ENCODE peak calls at places on chromosomes 11 and 22, in four cellular contexts. F is endothelial cell of umbilical vein, N is choroid plexus epithelial cell, M is DND-41. Q is an unnamed sample.

GRCh38 chr11:129960216-129961214 is 42.1 kb downstream of the PRDM10 start:
- DNase-seq in F (peak; percentile 58), N (peak; percentile 91), M (no peak), Q (no peak)

GRCh38 chr11:22516136-22516535 is 109.5 kb downstream of the FANCF start:
- DNase-seq in F (no peak), N (no peak), M (no peak), Q (no peak)

GRCh38 chr22:25137577-25138525 is 61.8 kb upstream of the CRYBB3 start:
- DNase-seq in F (no peak), N (peak; percentile 36), M (no peak), Q (no peak)

GRCh38 chr11:9838229-9838628 is 174.4 kb downstream of the SWAP70 start:
- DNase-seq in F (no peak), N (peak; percentile 72), M (no peak), Q (no peak)

GRCh38 chr11:116454020-116454645 is 318.7 kb downstream of the BUD13 start:
- DNase-seq in F (peak; percentile 65), N (peak; percentile 28), M (peak; percentile 49), Q (no peak)

GRCh38 chr11:116517077-116517476 is 255.7 kb downstream of the BUD13 start:
- DNase-seq in F (no peak), N (no peak), M (no peak), Q (no peak)

GRCh38 chr22:32909561-32910348 is 108.2 kb downstream of the TIMP3 start:
- DNase-seq in F (no peak), N (no peak), M (no peak), Q (no peak)

GRCh38 chr22:17964647-17965046 is 59.7 kb downstream of the MICAL3 start:
- DNase-seq in F (no peak), N (no peak), M (no peak), Q (no peak)

GRCh38 chr22:45162531-45162930 is 1.2 kb upstream of the NUP50 start:
- DNase-seq in F (peak; percentile 1), N (no peak), M (no peak), Q (no peak)

GRCh38 chr22:33472462-33473344 is 414.5 kb upstream of the SYN3 start:
- DNase-seq in F (no peak), N (no peak), M (no peak), Q (no peak)

GRCh38 chr11:120686516-120686915 is 175.0 kb downstream of the GRIK4 start:
- DNase-seq in F (no peak), N (no peak), M (no peak), Q (no peak)

GRCh38 chr22:28952857-28953256 is 69.5 kb downstream of the ZNRF3 start:
- DNase-seq in F (no peak), N (peak; percentile 72), M (no peak), Q (no peak)

GRCh38 chr11:65491163-65491465 is 7.7 kb upstream of the MALAT1 start:
- DNase-seq in F (peak; percentile 49), N (no peak), M (no peak), Q (no peak)

GRCh38 chr11:125445731-125446130 is 50.3 kb downstream of the FEZ1 start:
- DNase-seq in F (no peak), N (no peak), M (no peak), Q (no peak)

GRCh38 chr11:123247498-123247799 is 52.4 kb upstream of the CLMP start:
- DNase-seq in F (no peak), N (no peak), M (no peak), Q (no peak)
- TF ChIP-seq CTCF in F (no peak), N (no peak), M (no peak), Q (peak; percentile 36)

GRCh38 chr11:36069576-36070214 is 125.8 kb downstream of the LDLRAD3 start:
- DNase-seq in F (no peak), N (peak; percentile 34), M (no peak), Q (no peak)
- TF ChIP-seq CTCF in F (no peak), N (peak; percentile 34), M (no peak), Q (no peak)

DNA sequence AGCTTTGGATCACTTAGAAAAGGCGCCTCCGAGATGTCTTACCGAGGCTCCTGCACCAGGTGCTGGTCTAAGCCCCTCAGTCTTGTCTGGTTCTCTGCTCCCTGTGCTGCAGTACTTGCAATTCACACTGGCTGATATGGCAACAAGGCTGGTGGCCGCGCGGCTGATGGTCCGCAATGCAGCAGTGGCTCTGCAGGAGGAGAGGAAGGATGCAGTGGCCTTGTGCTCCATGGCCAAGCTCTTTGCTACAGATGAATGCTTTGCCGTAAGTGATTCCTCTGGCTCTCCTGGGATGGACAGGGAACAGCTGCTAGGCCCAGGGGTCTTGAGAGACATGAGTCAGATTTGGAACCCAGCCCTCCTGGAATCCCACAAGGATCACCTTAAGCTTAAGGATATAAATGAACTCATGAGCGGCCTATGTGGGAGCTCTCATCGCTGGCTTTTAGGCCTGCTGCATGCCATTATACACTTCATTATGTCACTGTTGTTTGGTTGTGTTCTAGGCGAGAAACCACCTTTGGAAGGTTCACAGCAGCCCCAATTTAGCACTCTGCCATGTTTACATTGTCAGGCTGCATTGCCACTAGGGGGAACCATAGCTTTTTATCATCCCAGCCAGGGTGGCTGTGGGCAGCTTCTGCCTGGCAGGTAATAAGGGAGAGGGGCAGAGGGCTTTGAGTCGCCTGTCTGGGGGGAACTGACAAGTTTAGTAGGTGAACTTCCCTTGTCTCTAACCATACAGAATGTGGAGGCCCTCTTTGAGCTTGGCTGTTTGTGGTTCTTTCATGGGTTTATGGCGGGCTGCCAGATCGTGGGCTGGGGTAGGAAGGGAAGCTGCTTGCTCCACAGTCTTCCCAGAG is 8.5 kb downstream of the ACAD8 start:
- DNase-seq in F (peak; percentile 19), N (peak; percentile 45), M (peak; percentile 57), Q (no peak)
- TF ChIP-seq CTCF in F (peak; percentile 59), N (peak; percentile 73), M (peak; percentile 78), Q (no peak)

GRCh38 chr11:131886201-131886600 is 515.8 kb downstream of the NTM start:
- DNase-seq in F (no peak), N (no peak), M (no peak), Q (no peak)

GRCh38 chr11:131884461-131885073 is 514.2 kb downstream of the NTM start:
- DNase-seq in F (no peak), N (peak; percentile 51), M (no peak), Q (no peak)

GRCh38 chr11:131880976-131881375 is 510.6 kb downstream of the NTM start:
- DNase-seq in F (no peak), N (no peak), M (no peak), Q (no peak)

GRCh38 chr11:131885371-131885770 is 515.0 kb downstream of the NTM start:
- DNase-seq in F (no peak), N (no peak), M (no peak), Q (no peak)

GRCh38 chr11:131883332-131883731 is 512.9 kb downstream of the NTM start:
- DNase-seq in F (no peak), N (no peak), M (no peak), Q (no peak)
- TF ChIP-seq CTCF in F (no peak), N (peak; percentile 5), M (no peak), Q (no peak)

GRCh38 chr11:64455436-64456261 is 96.7 kb downstream of the RPS6KA4 start:
- DNase-seq in F (no peak), N (no peak), M (no peak), Q (no peak)
- TF ChIP-seq CTCF in F (no peak), N (no peak), M (no peak), Q (no peak)

DNA sequence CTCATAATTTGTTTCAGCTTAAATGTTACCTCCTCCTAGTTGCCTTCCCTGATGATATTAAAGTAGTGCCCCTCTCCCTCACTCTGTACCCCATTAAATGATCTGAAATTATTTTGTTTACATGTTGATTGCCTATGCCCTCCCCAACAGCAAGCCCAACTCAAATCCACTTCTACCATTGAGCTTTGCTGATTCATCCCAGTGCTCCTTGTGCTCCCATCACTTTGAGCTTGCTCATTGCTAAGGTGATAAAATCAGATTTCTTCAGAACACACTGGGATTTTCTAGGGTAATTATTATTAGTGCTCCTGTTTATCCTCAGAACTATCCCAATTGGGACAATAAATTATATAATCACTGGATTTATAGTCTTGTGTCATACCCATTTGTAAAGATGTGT is 8.4 kb upstream of the DDX6 start:
- DNase-seq in F (no peak), N (no peak), M (no peak), Q (no peak)
- TF ChIP-seq CTCF in F (no peak), N (no peak), M (no peak), Q (no peak)

DNA sequence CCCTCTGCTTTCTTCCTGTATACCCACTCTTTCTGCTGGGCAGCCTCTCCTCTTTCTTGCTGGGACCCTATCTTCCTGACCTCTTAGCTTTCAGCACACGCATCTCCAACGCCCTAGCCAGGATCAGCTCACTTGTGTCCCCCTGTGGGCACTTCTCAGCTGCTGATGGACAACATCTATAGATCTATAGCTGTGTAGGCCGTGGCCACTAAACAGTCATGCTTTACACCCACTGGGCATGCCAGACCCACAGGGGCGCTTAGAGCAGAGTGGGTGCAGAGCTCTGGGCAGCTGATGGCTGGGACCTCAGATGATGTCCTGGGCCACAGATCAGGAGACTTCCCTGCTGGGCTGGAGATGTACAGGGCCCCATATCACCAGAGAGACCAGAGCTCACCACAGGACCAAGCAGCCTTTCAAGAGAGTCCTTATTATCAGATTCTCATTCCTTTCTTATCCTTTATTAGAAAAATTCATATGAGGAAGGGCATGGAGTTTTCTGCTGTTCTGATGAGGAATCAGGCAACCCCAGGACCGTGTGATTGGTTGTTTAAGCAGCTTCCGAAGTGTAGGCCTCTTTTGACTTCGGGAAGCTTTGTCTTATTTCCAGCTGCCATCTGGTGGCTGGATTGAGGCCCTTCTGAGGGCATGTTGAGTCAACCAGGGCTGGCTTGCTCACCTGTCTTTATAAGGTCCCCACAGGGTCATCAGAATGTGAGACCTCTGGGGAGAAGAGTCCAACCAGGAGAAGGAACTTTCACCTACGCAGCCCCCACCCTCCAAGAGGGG is 60.5 kb downstream of the OSBP2 start:
- DNase-seq in F (peak; percentile 72), N (peak; percentile 92), M (peak; percentile 18), Q (no peak)
- TF ChIP-seq CTCF in F (peak; percentile 81), N (peak; percentile 96), M (peak; percentile 62), Q (no peak)

DNA sequence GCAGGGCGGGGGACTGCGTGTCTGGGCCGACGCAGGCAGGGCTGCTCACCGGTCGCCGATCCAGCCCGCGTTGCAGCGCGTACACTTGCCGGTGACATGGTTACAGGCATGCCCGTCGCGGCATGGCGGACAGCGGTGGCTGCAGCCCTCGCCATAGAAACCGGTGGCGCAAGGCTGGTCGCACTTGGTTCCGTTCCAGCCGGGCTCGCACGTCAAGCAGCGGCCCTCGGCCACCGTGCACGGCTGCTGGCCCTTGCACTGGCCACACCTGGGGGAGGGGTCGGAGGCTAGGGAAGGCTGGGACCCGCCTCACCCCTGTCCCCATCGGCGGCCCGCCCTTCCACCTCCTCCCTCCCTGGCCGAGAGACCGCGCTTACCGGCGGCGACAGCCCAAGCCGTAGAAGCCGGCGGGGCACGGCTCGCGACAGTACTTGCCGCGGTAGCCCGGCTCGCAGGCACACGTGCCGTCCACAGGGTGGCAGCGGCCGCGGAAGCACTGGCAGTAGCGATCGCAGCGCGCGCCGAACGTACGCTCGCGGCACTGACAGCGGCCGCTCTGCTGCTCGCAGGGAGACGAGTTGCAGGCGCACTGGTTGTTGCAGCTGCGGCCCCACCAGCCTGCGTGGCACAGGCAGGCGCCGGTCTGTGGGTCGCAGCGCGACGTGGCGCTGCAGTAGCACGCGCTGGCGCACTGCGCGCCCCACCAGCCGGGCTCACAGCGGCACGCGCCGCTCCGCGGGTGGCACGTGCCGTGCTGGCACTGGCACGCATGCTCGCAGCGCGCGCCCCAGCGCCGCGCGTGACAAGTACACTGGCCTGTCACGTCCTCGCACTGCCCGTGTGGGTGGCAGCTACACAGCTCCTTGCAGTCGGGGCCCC is 6.7 kb downstream of the SCARF2 start:
- DNase-seq in F (peak; percentile 44), N (no peak), M (no peak), Q (peak; percentile 47)
- TF ChIP-seq CTCF in F (peak; percentile 74), N (no peak), M (peak; percentile 31), Q (no peak)

Q was measured in natural killer cell.